ENCODE peak calls at places on chromosome 21, in seven cellular contexts. G, H, Z, Y, Q, A and D are unnamed samples.

GRCh38 chr21:39850333-39850732 is 16.9 kb upstream of the PCP4 start:
- DNase-seq in G (no peak), H (no peak), Z (no peak), Y (no peak), Q (no peak), A (no peak), D (no peak)

GRCh38 chr21:43979654-43980053 is 32.5 kb upstream of the TRAPPC10 start:
- DNase-seq in G (no peak), H (no peak), Z (no peak), Y (no peak), Q (no peak), A (no peak), D (no peak)

GRCh38 chr21:37550618-37551405 is 184.2 kb downstream of the DYRK1A start:
- DNase-seq in G (no peak), H (no peak), Z (no peak), Y (no peak), Q (no peak), A (no peak), D (no peak)

GRCh38 chr21:46004168-46004861 is 22.7 kb downstream of the COL6A1 start:
- DNase-seq in G (no peak), H (no peak), Z (no peak), Y (no peak), Q (no peak), A (no peak), D (no peak)

GRCh38 chr21:38831526-38832467 is 26.1 kb downstream of the ETS2 start:
- DNase-seq in G (no peak), H (no peak), Z (peak), Y (no peak), Q (no peak), A (peak), D (peak)

GRCh38 chr21:44515359-44516165 is 24.4 kb downstream of the KRTAP10-1 start:
- DNase-seq in G (no peak), H (no peak), Z (no peak), Y (no peak), Q (no peak), A (no peak), D (no peak)

GRCh38 chr21:41972511-41973205 is 18.8 kb upstream of the C2CD2 start:
- DNase-seq in G (no peak), H (no peak), Z (no peak), Y (no peak), Q (no peak), A (no peak), D (no peak)

GRCh38 chr21:40886931-40887330 is 40.0 kb upstream of the DSCAM start:
- DNase-seq in G (no peak), H (no peak), Z (no peak), Y (no peak), Q (no peak), A (no peak), D (no peak)

GRCh38 chr21:38228115-38228514 is 28.7 kb upstream of the KCNJ15 start:
- DNase-seq in G (no peak), H (no peak), Z (no peak), Y (no peak), Q (peak), A (no peak), D (no peak)

GRCh38 chr21:35127851-35128250 is 78.7 kb upstream of the RUNX1 start:
- DNase-seq in G (no peak), H (no peak), Z (no peak), Y (no peak), Q (no peak), A (no peak), D (no peak)

GRCh38 chr21:25842925-25843324 is 108.2 kb downstream of the GABPA start:
- DNase-seq in G (no peak), H (no peak), Z (no peak), Y (no peak), Q (no peak), A (no peak), D (no peak)

GRCh38 chr21:27246741-27247140 is 279.9 kb upstream of the ADAMTS5 start:
- DNase-seq in G (no peak), H (no peak), Z (no peak), Y (no peak), Q (no peak), A (peak), D (peak)

GRCh38 chr21:14382486-14382834 is 486 bp downstream of the HSPA13 start:
- DNase-seq in G (peak), H (no peak), Z (no peak), Y (no peak), Q (peak), A (peak), D (peak)

GRCh38 chr21:36699026-36699545 is at the start of gene SIM2:
- DNase-seq in G (no peak), H (peak), Z (peak), Y (no peak), Q (peak), A (peak), D (no peak)

GRCh38 chr21:42557420-42557819 is 43.8 kb downstream of the SLC37A1 start:
- DNase-seq in G (no peak), H (no peak), Z (no peak), Y (no peak), Q (peak), A (no peak), D (no peak)

GRCh38 chr21:26405071-26405470 is 168.0 kb downstream of the CYYR1 start:
- DNase-seq in G (no peak), H (no peak), Z (no peak), Y (peak), Q (no peak), A (no peak), D (peak)

GRCh38 chr21:45415188-45415942 is 10.4 kb downstream of the COL18A1 start:
- DNase-seq in G (no peak), H (no peak), Z (no peak), Y (no peak), Q (no peak), A (no peak), D (no peak)

GRCh38 chr21:34790341-34790740 is 121.5 kb downstream of the CLIC6 start:
- DNase-seq in G (no peak), H (no peak), Z (no peak), Y (no peak), Q (no peak), A (no peak), D (no peak)

GRCh38 chr21:28617300-28617699 is 375.4 kb downstream of the LTN1 start:
- DNase-seq in G (no peak), H (no peak), Z (no peak), Y (no peak), Q (no peak), A (no peak), D (no peak)

GRCh38 chr21:23858878-23859277 is 1748.4 kb downstream of the MRPL39 start:
- DNase-seq in G (no peak), H (no peak), Z (no peak), Y (no peak), Q (no peak), A (no peak), D (no peak)

GRCh38 chr21:18369115-18369514 is 34.5 kb downstream of the TMPRSS15 start:
- DNase-seq in G (peak), H (no peak), Z (no peak), Y (peak), Q (no peak), A (peak), D (no peak)

GRCh38 chr21:45266518-45267389 is 20.9 kb downstream of the POFUT2 start:
- DNase-seq in G (no peak), H (no peak), Z (no peak), Y (no peak), Q (no peak), A (no peak), D (peak)

GRCh38 chr21:34582506-34583150 is 32.3 kb downstream of the RCAN1 start:
- DNase-seq in G (peak), H (peak), Z (no peak), Y (peak), Q (no peak), A (peak), D (peak)

GRCh38 chr21:44934797-44935532 is 4.9 kb upstream of the SLX9 start:
- DNase-seq in G (no peak), H (no peak), Z (no peak), Y (no peak), Q (no peak), A (no peak), D (no peak)

GRCh38 chr21:42590431-42591131 is 62.8 kb upstream of the PDE9A start:
- DNase-seq in G (no peak), H (no peak), Z (no peak), Y (no peak), Q (no peak), A (no peak), D (no peak)

GRCh38 chr21:38897532-38898421 is 92.0 kb downstream of the ETS2 start:
- DNase-seq in G (no peak), H (no peak), Z (no peak), Y (no peak), Q (no peak), A (no peak), D (no peak)

GRCh38 chr21:34598931-34599400 is 15.9 kb downstream of the RCAN1 start:
- DNase-seq in G (no peak), H (no peak), Z (no peak), Y (no peak), Q (no peak), A (peak), D (no peak)

GRCh38 chr21:46110499-46111192 is 12.7 kb downstream of the COL6A2 start:
- DNase-seq in G (no peak), H (no peak), Z (no peak), Y (no peak), Q (peak), A (peak), D (no peak)

GRCh38 chr21:41940431-41940830 is 13.4 kb downstream of the C2CD2 start:
- DNase-seq in G (no peak), H (no peak), Z (no peak), Y (no peak), Q (no peak), A (no peak), D (no peak)

GRCh38 chr21:37455504-37455911 is 88.9 kb downstream of the DYRK1A start:
- DNase-seq in G (no peak), H (no peak), Z (no peak), Y (no peak), Q (no peak), A (no peak), D (no peak)

GRCh38 chr21:27787046-27787445 is 820.2 kb upstream of the ADAMTS5 start:
- DNase-seq in G (no peak), H (no peak), Z (no peak), Y (no peak), Q (no peak), A (peak), D (no peak)

GRCh38 chr21:44391345-44392091 is 38.1 kb downstream of the TRPM2 start:
- DNase-seq in G (no peak), H (no peak), Z (no peak), Y (no peak), Q (no peak), A (no peak), D (no peak)

GRCh38 chr21:24825348-24825747 is 781.9 kb downstream of the MRPL39 start:
- DNase-seq in G (no peak), H (no peak), Z (no peak), Y (no peak), Q (no peak), A (no peak), D (no peak)

GRCh38 chr21:45255381-45256020 is 32.2 kb downstream of the POFUT2 start:
- DNase-seq in G (no peak), H (no peak), Z (peak), Y (no peak), Q (no peak), A (no peak), D (no peak)